ENCODE peak calls at places on chromosome 20, in six cellular contexts. B is fibroblast of lung, C is Peyer's patch, L is endothelial cell, S is BJ, H is GM12864. E is an unnamed sample.

GRCh38 chr20:33124994-33125393 is 43.0 kb upstream of the BPIFA2 start:
- DNase-seq in B (no peak), C (no peak), S (no peak), H (no peak), L (no peak), E (no peak)

GRCh38 chr20:58117944-58118343 is 110.5 kb downstream of the ANKRD60 start:
- DNase-seq in L (no peak), S (no peak), H (no peak), C (no peak), B (peak; percentile 67), E (no peak)

GRCh38 chr20:48295445-48295903 is 510.2 kb upstream of the SULF2 start:
- DNase-seq in H (no peak), S (peak; percentile 90), C (no peak), L (peak; percentile 18), B (peak; percentile 98), E (no peak)

GRCh38 chr20:24676978-24677370 is 207.5 kb downstream of the SYNDIG1 start:
- DNase-seq in C (peak; percentile 16), S (no peak), H (no peak), L (no peak), B (no peak), E (no peak)

GRCh38 chr20:10316582-10316981 is 98.0 kb downstream of the SNAP25 start:
- DNase-seq in S (no peak), B (no peak), H (no peak), L (no peak), C (no peak), E (no peak)

GRCh38 chr20:54512694-54513093 is 37.3 kb downstream of the DOK5 start:
- DNase-seq in H (no peak), B (no peak), S (no peak), L (no peak), C (no peak), E (no peak)

GRCh38 chr20:50130995-50131394 is 18.0 kb upstream of the UBE2V1 start:
- DNase-seq in H (no peak), S (no peak), L (no peak), C (no peak), B (no peak), E (no peak)

GRCh38 chr20:58498445-58499068 is 16.6 kb downstream of the APCDD1L start:
- DNase-seq in B (no peak), S (no peak), H (no peak), C (no peak), L (no peak), E (no peak)

GRCh38 chr20:19750207-19750606 is 7.9 kb upstream of the RIN2 start:
- DNase-seq in C (no peak), L (no peak), H (no peak), S (no peak), B (no peak), E (no peak)

GRCh38 chr20:37528442-37529213 is 952 bp upstream of the BLCAP start:
- DNase-seq in C (no peak), H (no peak), L (no peak), B (peak; percentile 41), S (no peak), E (no peak)

GRCh38 chr20:10093087-10093591 is 58.4 kb downstream of the ANKEF1 start:
- DNase-seq in H (no peak), B (peak; percentile 84), C (no peak), L (no peak), S (peak; percentile 62), E (no peak)

GRCh38 chr20:63594043-63594561 is 20.1 kb upstream of the HELZ2 start:
- DNase-seq in L (no peak), C (no peak), S (peak; percentile 31), B (peak; percentile 69), H (no peak), E (no peak)

GRCh38 chr20:9015984-9016324 is 52.9 kb upstream of the PLCB4 start:
- DNase-seq in S (no peak), H (no peak), B (peak; percentile 71), C (no peak), L (no peak), E (no peak)

GRCh38 chr20:59785118-59785959 is 148.1 kb downstream of the SYCP2 start:
- DNase-seq in B (no peak), C (no peak), H (no peak), S (no peak), L (no peak), E (no peak)

GRCh38 chr20:19001177-19001576 is 187.6 kb downstream of the SCP2D1 start:
- DNase-seq in C (no peak), L (no peak), B (no peak), H (no peak), S (no peak), E (no peak)

GRCh38 chr20:12201289-12201991 is 283.7 kb downstream of the BTBD3 start:
- DNase-seq in H (no peak), L (no peak), B (peak; percentile 7), S (no peak), C (no peak), E (no peak)

GRCh38 chr20:63394069-63394468 is 32.9 kb upstream of the CHRNA4 start:
- DNase-seq in C (no peak), L (no peak), H (no peak), B (peak; percentile 9), S (no peak), E (no peak)

GRCh38 chr20:34222208-34222607 is 19.0 kb upstream of the ASIP start:
- DNase-seq in L (no peak), H (no peak), S (peak; percentile 93), C (no peak), B (peak; percentile 97), E (peak; percentile 29)

GRCh38 chr20:45041464-45042337 is 59.2 kb downstream of the KCNS1 start:
- DNase-seq in B (peak; percentile 70), C (no peak), L (peak; percentile 8), H (no peak), S (no peak), E (no peak)

GRCh38 chr20:19991826-19992225 is 25.3 kb upstream of the NAA20 start:
- DNase-seq in L (no peak), S (no peak), B (peak; percentile 35), H (no peak), C (no peak), E (no peak)

GRCh38 chr20:6708010-6708409 is 59.5 kb upstream of the BMP2 start:
- DNase-seq in S (no peak), C (peak; percentile 80), L (no peak), H (no peak), B (peak; percentile 89), E (no peak)

GRCh38 chr20:56179051-56179450 is 69.5 kb upstream of the MC3R start:
- DNase-seq in H (no peak), B (no peak), C (no peak), L (no peak), S (no peak), E (no peak)

GRCh38 chr20:57031867-57032355 is 234.5 kb downstream of the BMP7 start:
- DNase-seq in L (no peak), H (no peak), C (no peak), S (no peak), B (peak; percentile 5), E (no peak)

GRCh38 chr20:24580855-24581254 is 111.4 kb downstream of the SYNDIG1 start:
- DNase-seq in H (no peak), B (no peak), C (no peak), S (no peak), L (no peak), E (no peak)

GRCh38 chr20:8057871-8058270 is 38.3 kb upstream of the TMX4 start:
- DNase-seq in L (no peak), S (no peak), H (no peak), C (no peak), B (no peak), E (no peak)

GRCh38 chr20:35871311-35871771 is 83.0 kb downstream of the SCAND1 start:
- DNase-seq in B (peak; percentile 63), L (no peak), H (no peak), C (no peak), S (no peak), E (no peak)

GRCh38 chr20:21202284-21202683 is 76.4 kb downstream of the KIZ start:
- DNase-seq in H (no peak), C (no peak), L (no peak), S (no peak), B (peak; percentile 87), E (no peak)

GRCh38 chr20:25483431-25484132 is 76.1 kb downstream of the GINS1 start:
- DNase-seq in L (no peak), C (no peak), B (no peak), H (no peak), S (no peak), E (no peak)

GRCh38 chr20:10357974-10358373 is 76.0 kb downstream of the MKKS start:
- DNase-seq in L (no peak), B (no peak), S (no peak), C (no peak), H (no peak), E (no peak)

GRCh38 chr20:57076202-57076651 is 190.2 kb downstream of the BMP7 start:
- DNase-seq in L (no peak), S (peak; percentile 55), B (peak; percentile 86), H (no peak), C (no peak), E (no peak)

GRCh38 chr20:38196592-38196991 is 31.5 kb upstream of the TGM2 start:
- DNase-seq in C (no peak), H (no peak), B (no peak), L (no peak), S (peak; percentile 75), E (no peak)

GRCh38 chr20:45826381-45827019 is 612 bp downstream of the TNNC2 start:
- DNase-seq in L (no peak), B (no peak), C (no peak), S (no peak), H (no peak), E (no peak)

GRCh38 chr20:36104244-36104643 is 50.3 kb upstream of the EPB41L1 start:
- DNase-seq in S (no peak), B (no peak), H (no peak), C (no peak), L (no peak), E (no peak)

GRCh38 chr20:19524691-19525090 is 233.4 kb upstream of the RIN2 start:
- DNase-seq in H (no peak), C (no peak), L (no peak), B (no peak), S (no peak), E (no peak)

GRCh38 chr20:34240698-34241615 is at the start of gene ASIP:
- DNase-seq in B (peak; percentile 50), H (no peak), S (no peak), C (no peak), L (no peak), E (no peak)

GRCh38 chr20:17958326-17959256 is 10.0 kb downstream of the SNX5 start:
- DNase-seq in H (no peak), C (no peak), L (no peak), B (peak; percentile 55), S (no peak), E (no peak)
- TF ChIP-seq CTCF in H (no peak), C (no peak), L (no peak), B (peak; percentile 44), S (peak; percentile 36), E (no peak)

GRCh38 chr20:62003567-62004405 is 61.9 kb downstream of the TAF4 start:
- DNase-seq in C (no peak), L (no peak), H (no peak), B (no peak), S (no peak), E (no peak)
- TF ChIP-seq CTCF in C (no peak), L (no peak), H (no peak), B (no peak), S (no peak), E (no peak)

GRCh38 chr20:4256886-4257285 is 241.5 kb upstream of the RNF24 start:
- DNase-seq in H (no peak), S (no peak), L (no peak), B (no peak), C (no peak), E (no peak)
- TF ChIP-seq CTCF in H (no peak), S (no peak), L (no peak), B (no peak), C (no peak), E (no peak)

GRCh38 chr20:650954-651353 is 2.0 kb downstream of the SRXN1 start:
- DNase-seq in S (no peak), C (no peak), L (no peak), H (no peak), B (no peak), E (no peak)
- TF ChIP-seq CTCF in S (no peak), C (no peak), L (peak; percentile 21), H (peak; percentile 21), B (no peak), E (no peak)

E was measured in GM13977.